ENCODE peak calls at places on chromosomes 4 and X, in four cellular contexts. B is adrenal gland, O is K562, Y is stomach. K is an unnamed sample.

GRCh38 chr4:72390409-72390808 is 178.6 kb downstream of the ADAMTS3 start:
- DNase-seq in B (no peak), Y (no peak), O (no peak), K (no peak)

GRCh38 chrX:39162322-39162721 is 361.1 kb downstream of the MID1IP1 start:
- DNase-seq in B (no peak), Y (no peak), O (no peak), K (peak)

GRCh38 chr4:2330119-2331042 is 68.5 kb upstream of the MXD4 start:
- DNase-seq in B (no peak), Y (no peak), O (no peak), K (no peak)

GRCh38 chr4:12861422-12861821 is 622.7 kb downstream of the RAB28 start:
- DNase-seq in B (no peak), O (no peak), Y (no peak), K (no peak)

GRCh38 chr4:92387459-92388069 is 83.8 kb downstream of the GRID2 start:
- DNase-seq in B (no peak), O (peak), Y (no peak), K (no peak)

GRCh38 chr4:79598801-79599200 is 190.8 kb upstream of the GK2 start:
- DNase-seq in B (no peak), O (no peak), Y (no peak), K (no peak)

GRCh38 chrX:75957107-75957610 is 172.1 kb upstream of the MAGEE2 start:
- DNase-seq in Y (no peak), B (no peak), O (no peak), K (no peak)

GRCh38 chr4:128571747-128572146 is 237.8 kb upstream of the JADE1 start:
- DNase-seq in B (peak), Y (no peak), O (no peak), K (peak)

GRCh38 chr4:142557220-142557801 is 288.8 kb downstream of the INPP4B start:
- DNase-seq in B (no peak), O (no peak), Y (no peak), K (no peak)

GRCh38 chrX:132909643-132910042 is 48.8 kb downstream of the HS6ST2 start:
- DNase-seq in Y (no peak), O (no peak), B (no peak), K (no peak)

GRCh38 chr4:93878566-93878965 is 50.0 kb downstream of the ATOH1 start:
- DNase-seq in O (no peak), B (no peak), Y (no peak), K (no peak)

GRCh38 chr4:912548-913279 is 19.4 kb downstream of the GAK start:
- DNase-seq in B (no peak), Y (no peak), O (no peak), K (peak)

GRCh38 chr4:110361921-110362320 is 114.0 kb upstream of the ENPEP start:
- DNase-seq in Y (no peak), O (no peak), B (no peak), K (no peak)

GRCh38 chrX:56232221-56233082 is at the start of gene KLF8:
- DNase-seq in Y (peak), B (peak), O (peak), K (peak)

GRCh38 chr4:187478292-187479205 is 517.0 kb upstream of the ZFP42 start:
- DNase-seq in Y (no peak), O (no peak), B (no peak), K (no peak)

GRCh38 chr4:108982786-108983185 is 219.9 kb upstream of the ETNPPL start:
- DNase-seq in B (no peak), O (no peak), Y (no peak), K (no peak)

GRCh38 chr4:182881928-182882327 is 35.3 kb downstream of the DCTD start:
- DNase-seq in O (no peak), B (peak), Y (peak), K (no peak)

GRCh38 chrX:44906041-44906440 is 33.1 kb downstream of the KDM6A start:
- DNase-seq in B (no peak), O (no peak), Y (no peak), K (no peak)

GRCh38 chr4:102562995-102563394 is 61.8 kb downstream of the NFKB1 start:
- DNase-seq in O (no peak), Y (no peak), B (no peak), K (no peak)

GRCh38 chr4:55214172-55214571 is 88.8 kb upstream of the KDR start:
- DNase-seq in B (no peak), Y (no peak), O (no peak), K (no peak)

GRCh38 chrX:149630681-149631292 is 805 bp downstream of the TMEM185A start:
- DNase-seq in B (peak), Y (no peak), O (peak), K (no peak)

GRCh38 chr4:98657531-98658286 is 702 bp downstream of the TSPAN5 start:
- DNase-seq in Y (no peak), B (peak), O (peak), K (peak)

GRCh38 chrX:85505801-85506200 is 126.3 kb upstream of the POF1B start:
- DNase-seq in B (no peak), Y (no peak), O (no peak), K (no peak)

GRCh38 chr4:791866-792630 is 33.9 kb downstream of the CPLX1 start:
- DNase-seq in O (peak), Y (peak), B (no peak), K (peak)

GRCh38 chr4:86453044-86453501 is 93.2 kb upstream of the MAPK10 start:
- DNase-seq in B (no peak), O (no peak), Y (no peak), K (no peak)

GRCh38 chrX:26100421-26100920 is 37.7 kb upstream of the MAGEB18 start:
- DNase-seq in B (no peak), O (no peak), Y (no peak), K (no peak)

GRCh38 chrX:111382277-111382676 is 29.7 kb downstream of the DCX start:
- DNase-seq in Y (no peak), B (no peak), O (no peak), K (no peak)

GRCh38 chr4:165326831-165327210 is 648 bp upstream of the MSMO1 start:
- DNase-seq in O (peak), B (peak), Y (no peak), K (peak)

GRCh38 chr4:42309571-42310260 is 87.6 kb upstream of the SHISA3 start:
- DNase-seq in Y (no peak), O (no peak), B (no peak), K (no peak)

GRCh38 chr4:181662383-181662782 is 580.8 kb upstream of the TENM3 start:
- DNase-seq in O (no peak), Y (no peak), B (no peak), K (no peak)

GRCh38 chr4:13988347-13989265 is 361.1 kb upstream of the BOD1L1 start:
- DNase-seq in O (no peak), B (peak), Y (no peak), K (no peak)

GRCh38 chr4:95715830-95716229 is 124.1 kb upstream of the PDHA2 start:
- DNase-seq in B (no peak), Y (no peak), O (no peak), K (no peak)

GRCh38 chr4:25457053-25457715 is 80.1 kb downstream of the ANAPC4 start:
- DNase-seq in B (no peak), Y (no peak), O (no peak), K (no peak)

DNA sequence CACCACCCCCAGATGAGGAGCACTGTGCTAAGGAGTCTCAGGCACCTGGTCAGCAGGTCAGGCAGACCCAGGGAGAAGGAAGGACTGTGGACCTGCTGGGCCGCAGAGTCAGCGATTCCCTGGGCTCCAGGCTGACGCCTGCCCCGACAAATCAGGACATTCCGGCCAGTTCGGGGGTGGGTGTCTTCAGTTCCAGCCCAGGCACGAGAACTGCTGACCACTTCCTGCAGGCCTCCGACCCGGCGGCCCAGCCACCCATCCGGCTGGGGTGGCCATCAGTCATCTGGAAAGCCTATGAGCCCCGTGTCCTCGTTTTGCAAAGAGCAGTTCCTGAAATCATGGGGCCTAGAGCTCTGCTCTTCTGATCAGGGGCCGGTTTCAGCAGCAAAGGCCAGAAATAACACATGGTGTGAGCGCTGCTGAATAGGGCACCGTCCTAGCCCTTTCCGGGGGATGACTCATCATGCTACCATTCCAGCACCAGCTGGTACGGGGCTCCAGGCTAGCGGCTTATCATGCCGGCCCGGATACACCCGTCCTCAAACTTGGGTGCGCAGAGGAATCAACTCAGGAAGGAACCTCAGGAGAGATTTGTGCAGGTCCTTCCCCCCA is 7.8 kb upstream of the SH3TC1 start:
- DNase-seq in O (peak), Y (peak), B (peak), K (peak)
- TF ChIP-seq POLR2A in O (no peak), Y (no peak), B (peak), K (no peak)

GRCh38 chr4:113762061-113762850 is 718 bp upstream of the CAMK2D start:
- DNase-seq in O (peak), B (peak), Y (peak), K (peak)
- TF ChIP-seq POLR2A in O (no peak), B (peak), Y (no peak), K (peak)

GRCh38 chrX:71366674-71367256 is 608 bp downstream of the TAF1 start:
- DNase-seq in Y (no peak), B (peak), O (peak), K (peak)
- TF ChIP-seq POLR2A in Y (no peak), B (no peak), O (peak), K (no peak)

DNA sequence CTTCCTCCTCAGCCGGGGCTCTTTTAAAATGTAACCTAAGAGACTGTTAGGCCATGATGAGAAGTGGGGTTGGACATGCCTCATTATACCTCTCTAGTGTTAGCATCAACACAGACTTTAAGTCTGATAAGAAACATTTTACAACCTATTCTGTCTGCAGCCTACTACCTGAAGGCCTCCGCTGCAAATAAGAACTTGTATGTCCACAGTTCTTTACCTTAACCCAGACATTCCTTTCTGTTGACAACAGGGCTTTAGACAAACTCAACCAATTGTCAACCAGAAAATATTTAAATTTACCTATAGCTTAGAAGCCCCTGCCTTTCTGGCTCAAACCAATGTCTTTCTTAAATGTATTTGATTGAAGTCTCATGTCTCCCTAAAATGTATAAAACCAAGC is 1418.6 kb downstream of the STIM2 start:
- DNase-seq in B (no peak), Y (no peak), O (no peak), K (no peak)
- TF ChIP-seq POLR2A in B (no peak), Y (no peak), O (no peak), K (no peak)

DNA sequence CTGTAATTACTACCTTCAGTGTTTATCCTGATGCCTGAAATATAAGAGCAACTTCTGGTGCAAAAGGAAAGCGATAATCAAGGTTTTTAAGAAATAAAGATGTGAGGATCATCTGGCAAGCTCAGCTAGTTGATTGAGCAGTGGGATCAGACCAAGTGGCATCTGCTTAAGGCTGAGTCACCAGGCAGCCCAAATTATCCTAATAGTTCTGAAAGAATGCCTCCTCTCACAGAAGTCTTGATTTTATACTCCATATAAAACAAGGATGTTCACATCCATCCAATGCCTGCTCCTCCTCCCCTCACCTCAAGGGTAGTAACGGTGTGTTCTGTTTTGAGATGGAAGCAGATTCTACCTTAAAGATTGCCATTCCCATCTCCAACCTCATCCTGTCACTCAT is 134.5 kb upstream of the RASGEF1B start:
- DNase-seq in O (no peak), Y (no peak), B (no peak), K (no peak)
- TF ChIP-seq POLR2A in O (no peak), Y (no peak), B (no peak), K (no peak)

K was measured in transverse colon.